ENCODE peak calls at places on chromosomes 2 and 18, in five cellular contexts. A is activated CD4-positive, alpha-beta T cell treated with anti-CD3 and anti-CD28 coated beads, Interleukin-2, amount 10 ng/mL, durations not matched to agents 7 days and 5 days; J is bronchial epithelial cell; K is pancreas; E is GM23248. L is an unnamed sample.

GRCh38 chr2:240135706-240136012 is 446 bp downstream of the COPS9 start:
- DNase-seq in A (no peak), J (no peak), K (no peak), E (no peak), L (no peak)

GRCh38 chr18:45046961-45047360 is 366.3 kb downstream of the SETBP1 start:
- DNase-seq in A (no peak), J (no peak), K (no peak), E (no peak), L (no peak)

GRCh38 chr18:46712406-46712805 is 44.4 kb downstream of the ST8SIA5 start:
- DNase-seq in A (no peak), J (no peak), K (no peak), E (peak), L (no peak)

GRCh38 chr2:147260243-147260642 is 584.6 kb upstream of the ACVR2A start:
- DNase-seq in A (no peak), J (no peak), K (no peak), E (no peak), L (no peak)

GRCh38 chr2:16396171-16396570 is 269.5 kb downstream of the CYRIA start:
- DNase-seq in A (no peak), J (no peak), K (no peak), E (no peak), L (no peak)

GRCh38 chr2:28658369-28658768 is 93.3 kb upstream of the PPP1CB start:
- DNase-seq in A (no peak), J (peak), K (no peak), E (peak), L (no peak)

GRCh38 chr18:10377956-10378355 is 76.5 kb upstream of the APCDD1 start:
- DNase-seq in A (no peak), J (no peak), K (no peak), E (peak), L (no peak)

GRCh38 chr2:240523451-240524281 is 34.1 kb downstream of the ANKMY1 start:
- DNase-seq in A (no peak), J (no peak), K (peak), E (no peak), L (no peak)

GRCh38 chr2:20326163-20326780 is 24.4 kb downstream of the PUM2 start:
- DNase-seq in A (peak), J (peak), K (no peak), E (peak), L (peak)